ENCODE peak calls at places on chromosomes 2 and 18, in four cellular contexts. One of them, this sample, is unnamed.

GRCh38 chr2:127128508-127128907 is 21.6 kb upstream of the BIN1 start:
- DNase-seq in GM12878: peak; percentile 71
- DNase-seq in K562: no peak
- DNase-seq in IMR-90: no peak
- DNase-seq in this sample: peak; percentile 61

GRCh38 chr2:222322241-222322640 is 23.4 kb upstream of the PAX3 start:
- DNase-seq in GM12878: no peak
- DNase-seq in K562: no peak
- DNase-seq in IMR-90: no peak
- DNase-seq in this sample: no peak

GRCh38 chr18:47480166-47480565 is 228.7 kb upstream of the SKOR2 start:
- DNase-seq in K562: no peak
- DNase-seq in IMR-90: no peak
- DNase-seq in GM12878: no peak
- DNase-seq in this sample: no peak

GRCh38 chr18:77102246-77103040 is 30.1 kb downstream of the MBP start:
- DNase-seq in K562: no peak
- DNase-seq in GM12878: peak; percentile 74
- DNase-seq in IMR-90: peak; percentile 93
- DNase-seq in this sample: no peak

GRCh38 chr2:84801816-84802215 is 79.1 kb downstream of the TRABD2A start:
- DNase-seq in GM12878: no peak
- DNase-seq in IMR-90: peak; percentile 4
- DNase-seq in K562: no peak
- DNase-seq in this sample: no peak

GRCh38 chr2:40243581-40243980 is 208.3 kb downstream of the SLC8A1 start:
- DNase-seq in K562: no peak
- DNase-seq in GM12878: no peak
- DNase-seq in IMR-90: peak; percentile 91
- DNase-seq in this sample: no peak

GRCh38 chr2:112807233-112807807 is 23.0 kb upstream of the IL1A start:
- DNase-seq in GM12878: no peak
- DNase-seq in IMR-90: no peak
- DNase-seq in K562: peak; percentile 25
- DNase-seq in this sample: no peak

GRCh38 chr2:124347209-124347608 is 322.1 kb downstream of the CNTNAP5 start:
- DNase-seq in IMR-90: no peak
- DNase-seq in GM12878: no peak
- DNase-seq in K562: no peak
- DNase-seq in this sample: no peak

GRCh38 chr18:24368749-24369148 is 28.9 kb downstream of the OSBPL1A start:
- DNase-seq in K562: no peak
- DNase-seq in GM12878: no peak
- DNase-seq in IMR-90: peak; percentile 20
- DNase-seq in this sample: no peak

GRCh38 chr18:48790226-48790863 is 160.4 kb downstream of the SMAD7 start:
- DNase-seq in IMR-90: no peak
- DNase-seq in K562: no peak
- DNase-seq in GM12878: no peak
- DNase-seq in this sample: no peak

GRCh38 chr2:26174691-26175181 is 1.8 kb downstream of the GAREM2 start:
- DNase-seq in GM12878: no peak
- DNase-seq in IMR-90: no peak
- DNase-seq in K562: peak; percentile 14
- DNase-seq in this sample: no peak

GRCh38 chr2:49770919-49771318 is 616.6 kb upstream of the FSHR start:
- DNase-seq in IMR-90: no peak
- DNase-seq in GM12878: no peak
- DNase-seq in K562: no peak
- DNase-seq in this sample: peak; percentile 56

GRCh38 chr18:80223581-80224148 is 23.6 kb downstream of the PARD6G start:
- DNase-seq in GM12878: no peak
- DNase-seq in IMR-90: no peak
- DNase-seq in K562: no peak
- DNase-seq in this sample: no peak

GRCh38 chr2:207694811-207695281 is 16.6 kb upstream of the CCNYL1 start:
- DNase-seq in GM12878: no peak
- DNase-seq in IMR-90: peak; percentile 41
- DNase-seq in K562: no peak
- DNase-seq in this sample: no peak

GRCh38 chr2:85400541-85400940 is 9.6 kb downstream of the CAPG start:
- DNase-seq in IMR-90: no peak
- DNase-seq in GM12878: no peak
- DNase-seq in K562: no peak
- DNase-seq in this sample: no peak

GRCh38 chr2:109343460-109343859 is 214.5 kb downstream of the SH3RF3 start:
- DNase-seq in K562: no peak
- DNase-seq in IMR-90: no peak
- DNase-seq in GM12878: no peak
- DNase-seq in this sample: no peak

GRCh38 chr2:240452471-240453256 is 17.2 kb downstream of the GPC1 start:
- DNase-seq in GM12878: no peak
- DNase-seq in K562: peak; percentile 93
- DNase-seq in IMR-90: peak; percentile 35
- DNase-seq in this sample: no peak

GRCh38 chr2:168350380-168350779 is 103.0 kb upstream of the STK39 start:
- DNase-seq in K562: no peak
- DNase-seq in IMR-90: no peak
- DNase-seq in GM12878: no peak
- DNase-seq in this sample: no peak

GRCh38 chr18:23735021-23735464 is 45.8 kb downstream of the LAMA3 start:
- DNase-seq in GM12878: no peak
- DNase-seq in IMR-90: no peak
- DNase-seq in K562: no peak
- DNase-seq in this sample: no peak

GRCh38 chr2:207088839-207089238 is 76.9 kb downstream of the KLF7 start:
- DNase-seq in IMR-90: no peak
- DNase-seq in K562: no peak
- DNase-seq in GM12878: no peak
- DNase-seq in this sample: no peak

GRCh38 chr18:48802543-48803428 is 148.0 kb downstream of the SMAD7 start:
- DNase-seq in GM12878: no peak
- DNase-seq in IMR-90: no peak
- DNase-seq in K562: no peak
- DNase-seq in this sample: no peak

GRCh38 chr18:76684265-76684664 is 138.1 kb upstream of the ZNF236 start:
- DNase-seq in K562: no peak
- DNase-seq in IMR-90: no peak
- DNase-seq in GM12878: no peak
- DNase-seq in this sample: no peak

GRCh38 chr18:23231340-23232021 is 96.2 kb downstream of the CABLES1 start:
- DNase-seq in IMR-90: peak; percentile 92
- DNase-seq in GM12878: peak; percentile 99
- DNase-seq in K562: no peak
- DNase-seq in this sample: no peak

GRCh38 chr2:233845301-233846060 is 8.9 kb downstream of the HJURP start:
- DNase-seq in K562: no peak
- DNase-seq in GM12878: no peak
- DNase-seq in IMR-90: no peak
- DNase-seq in this sample: no peak

GRCh38 chr2:205579335-205579734 is 103.0 kb upstream of the NRP2 start:
- DNase-seq in GM12878: no peak
- DNase-seq in IMR-90: no peak
- DNase-seq in K562: no peak
- DNase-seq in this sample: no peak

GRCh38 chr2:212135739-212136138 is 402.9 kb downstream of the ERBB4 start:
- DNase-seq in IMR-90: peak; percentile 38
- DNase-seq in K562: no peak
- DNase-seq in GM12878: no peak
- DNase-seq in this sample: no peak

GRCh38 chr2:73746877-73747208 is 9.7 kb upstream of the TPRKB start:
- DNase-seq in GM12878: no peak
- DNase-seq in IMR-90: no peak
- DNase-seq in K562: no peak
- DNase-seq in this sample: no peak

GRCh38 chr2:9236867-9237266 is 30.3 kb downstream of the ASAP2 start:
- DNase-seq in K562: no peak
- DNase-seq in GM12878: no peak
- DNase-seq in IMR-90: no peak
- DNase-seq in this sample: no peak

GRCh38 chr2:31967790-31968189 is 43.0 kb downstream of the MEMO1 start:
- DNase-seq in GM12878: no peak
- DNase-seq in K562: no peak
- DNase-seq in IMR-90: peak; percentile 37
- DNase-seq in this sample: no peak

DNA sequence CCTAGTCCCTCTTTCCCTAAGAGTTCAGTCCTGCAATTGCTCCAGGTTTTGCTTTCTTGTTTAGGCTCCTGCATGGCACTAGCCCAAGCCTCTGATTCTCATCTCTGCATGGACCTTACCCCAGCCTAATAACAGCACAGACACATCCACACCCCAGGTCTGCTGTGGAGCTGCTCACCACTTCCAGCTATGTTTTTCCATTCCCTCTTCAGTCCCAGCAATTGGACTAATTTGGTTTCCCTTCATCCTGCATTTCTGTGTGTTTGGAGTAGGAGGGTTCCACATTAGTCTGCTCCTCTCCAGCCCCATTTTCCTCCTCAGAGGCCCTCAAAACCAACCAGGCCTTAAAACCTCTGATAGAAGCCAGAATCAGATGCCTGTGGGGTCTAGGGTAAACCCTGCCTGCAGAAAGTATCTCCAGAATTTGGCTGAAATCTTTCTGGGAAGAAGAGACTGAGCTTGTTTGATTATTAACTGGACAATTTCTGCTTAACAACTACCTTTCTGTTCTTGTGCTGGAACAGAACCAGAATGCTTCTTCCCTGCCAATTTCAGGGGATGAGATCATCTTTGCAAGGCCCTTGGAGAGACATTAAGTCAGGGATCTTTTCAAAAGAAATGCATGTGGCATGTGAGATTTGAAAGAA is 95.9 kb downstream of the GFPT1 start:
- DNase-seq in IMR-90: peak; percentile 86
- DNase-seq in K562: no peak
- DNase-seq in GM12878: no peak
- DNase-seq in this sample: no peak
- TF ChIP-seq CHD1 in IMR-90: no peak
- TF ChIP-seq CHD1 in K562: no peak
- TF ChIP-seq CHD1 in GM12878: no peak
- TF ChIP-seq CHD1 in this sample: no peak

GRCh38 chr2:2183717-2184116 is 147.4 kb downstream of the MYT1L start:
- DNase-seq in K562: no peak
- DNase-seq in GM12878: no peak
- DNase-seq in IMR-90: no peak
- DNase-seq in this sample: no peak

GRCh38 chr2:2189112-2189398 is 142.0 kb downstream of the MYT1L start:
- DNase-seq in GM12878: no peak
- DNase-seq in IMR-90: no peak
- DNase-seq in K562: no peak
- DNase-seq in this sample: no peak

GRCh38 chr2:2184549-2185249 is 146.4 kb downstream of the MYT1L start:
- DNase-seq in IMR-90: no peak
- DNase-seq in GM12878: no peak
- DNase-seq in K562: no peak
- DNase-seq in this sample: no peak

GRCh38 chr2:2188344-2189111 is 142.5 kb downstream of the MYT1L start:
- DNase-seq in IMR-90: no peak
- DNase-seq in GM12878: no peak
- DNase-seq in K562: no peak
- DNase-seq in this sample: no peak

DNA sequence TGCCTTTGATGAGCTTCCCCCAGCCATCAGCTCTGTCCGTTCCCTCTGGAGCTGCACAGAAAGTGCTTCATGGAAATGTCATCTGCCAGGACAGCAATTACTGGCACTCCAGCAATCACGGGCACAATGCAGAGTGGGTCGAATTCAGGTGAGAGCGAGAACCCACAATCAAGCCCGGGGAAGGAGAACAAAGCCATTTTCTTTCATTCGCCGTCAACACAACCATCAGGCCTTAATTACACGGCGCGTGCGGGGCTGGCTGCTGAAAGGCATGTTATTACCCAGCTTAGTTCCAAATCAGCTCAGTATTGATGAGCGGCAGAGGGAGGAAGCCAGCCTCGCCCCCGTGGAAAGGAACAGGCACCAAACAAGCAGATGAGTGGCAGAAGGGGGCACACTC is 143.9 kb downstream of the MYT1L start:
- DNase-seq in K562: no peak
- DNase-seq in IMR-90: no peak
- DNase-seq in GM12878: no peak
- DNase-seq in this sample: no peak
- TF ChIP-seq CHD1 in K562: no peak
- TF ChIP-seq CHD1 in IMR-90: no peak
- TF ChIP-seq CHD1 in GM12878: no peak
- TF ChIP-seq CHD1 in this sample: no peak

DNA sequence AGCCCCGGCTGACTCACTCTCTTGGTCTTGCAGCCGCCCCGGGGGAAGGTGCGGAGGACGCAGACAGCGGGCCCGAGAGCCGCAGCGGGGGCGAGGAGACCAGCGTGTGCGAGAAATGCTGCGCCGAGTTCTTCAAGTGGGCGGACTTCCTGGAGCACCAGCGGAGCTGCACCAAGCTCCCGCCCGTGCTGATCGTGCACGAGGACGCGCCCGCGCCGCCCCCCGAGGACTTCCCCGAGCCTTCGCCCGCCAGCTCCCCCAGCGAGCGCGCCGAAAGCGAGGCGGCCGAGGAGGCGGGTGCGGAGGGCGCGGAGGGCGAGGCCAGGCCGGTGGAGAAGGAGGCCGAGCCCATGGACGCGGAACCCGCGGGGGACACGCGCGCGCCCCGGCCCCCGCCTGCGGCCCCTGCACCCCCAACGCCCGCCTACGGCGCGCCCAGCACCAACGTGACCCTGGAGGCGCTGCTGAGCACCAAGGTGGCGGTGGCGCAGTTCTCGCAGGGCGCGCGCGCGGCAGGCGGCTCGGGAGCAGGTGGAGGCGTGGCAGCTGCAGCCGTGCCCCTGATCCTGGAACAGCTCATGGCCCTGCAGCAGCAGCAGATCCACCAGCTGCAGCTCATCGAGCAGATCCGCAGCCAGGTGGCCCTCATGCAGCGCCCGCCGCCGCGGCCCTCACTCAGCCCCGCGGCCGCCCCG is 12.6 kb downstream of the SALL3 start:
- DNase-seq in GM12878: no peak
- DNase-seq in K562: no peak
- DNase-seq in IMR-90: no peak
- DNase-seq in this sample: peak; percentile 42
- TF ChIP-seq CHD1 in GM12878: no peak
- TF ChIP-seq CHD1 in K562: no peak
- TF ChIP-seq CHD1 in IMR-90: no peak
- TF ChIP-seq CHD1 in this sample: no peak

GRCh38 chr18:67938691-67939090 is 422.2 kb upstream of the DSEL start:
- DNase-seq in IMR-90: peak; percentile 84
- DNase-seq in K562: no peak
- DNase-seq in GM12878: no peak
- DNase-seq in this sample: no peak
- TF ChIP-seq CHD1 in IMR-90: no peak
- TF ChIP-seq CHD1 in K562: no peak
- TF ChIP-seq CHD1 in GM12878: no peak
- TF ChIP-seq CHD1 in this sample: no peak

This sample was measured in H1.